ENCODE peak calls at places on chromosome 13, in eight cellular contexts. H is activated CD4-positive, alpha-beta T cell treated with anti-CD3 and anti-CD28 coated beads for 24 hours; T is activated naive CD8-positive, alpha-beta T cell treated with anti-CD3 and anti-CD28 coated beads for 36 hours; Q is stimulated activated CD4-positive, alpha-beta T cell treated with anti-CD3 and anti-CD28 coated beads, TNF-alpha, amount 100 ng/mL, for 1 hour; J is CD4-positive, alpha-beta memory T cell; O is epithelial cell of esophagus; G is WTC11; M is body of pancreas. Z is an unnamed sample.

GRCh38 chr13:29073762-29074161 is 253.6 kb downstream of the MTUS2 start:
- DNase-seq in H (no peak), T (no peak), Q (no peak), J (no peak), O (no peak), G (no peak), M (no peak), Z (peak; percentile 42)

GRCh38 chr13:39377699-39378098 is 225.3 kb downstream of the LHFPL6 start:
- DNase-seq in H (no peak), T (no peak), Q (no peak), J (no peak), O (no peak), G (no peak), M (no peak), Z (no peak)

GRCh38 chr13:65940720-65941119 is 1289.4 kb downstream of the PCDH9 start:
- DNase-seq in H (no peak), T (no peak), Q (no peak), J (no peak), O (no peak), G (no peak), M (peak; percentile 11), Z (no peak)

GRCh38 chr13:109211616-109212015 is 574.8 kb downstream of the IRS2 start:
- DNase-seq in H (no peak), T (no peak), Q (no peak), J (no peak), O (peak; percentile 72), G (no peak), M (no peak), Z (no peak)

GRCh38 chr13:101718496-101718895 is 266.0 kb downstream of the ITGBL1 start:
- DNase-seq in H (no peak), T (no peak), Q (no peak), J (no peak), O (no peak), G (no peak), M (no peak), Z (no peak)

GRCh38 chr13:112059457-112060317 is 7.3 kb upstream of the SOX1 start:
- DNase-seq in H (no peak), T (no peak), Q (no peak), J (no peak), O (no peak), G (no peak), M (no peak), Z (no peak)

GRCh38 chr13:103168901-103169508 is 102.8 kb upstream of the SLC10A2 start:
- DNase-seq in H (no peak), T (no peak), Q (no peak), J (no peak), O (no peak), G (no peak), M (no peak), Z (no peak)

GRCh38 chr13:43266953-43267615 is 243.7 kb downstream of the DNAJC15 start:
- DNase-seq in H (no peak), T (no peak), Q (no peak), J (no peak), O (no peak), G (no peak), M (no peak), Z (peak; percentile 3)

GRCh38 chr13:76879876-76880270 is 6.3 kb downstream of the KCTD12 start:
- DNase-seq in H (no peak), T (no peak), Q (no peak), J (no peak), O (no peak), G (no peak), M (no peak), Z (no peak)

GRCh38 chr13:85265296-85265695 is 533.9 kb downstream of the SLITRK6 start:
- DNase-seq in H (no peak), T (no peak), Q (no peak), J (no peak), O (peak; percentile 45), G (no peak), M (no peak), Z (no peak)

GRCh38 chr13:110944121-110944967 is 29.5 kb upstream of the ANKRD10 start:
- DNase-seq in H (no peak), T (no peak), Q (no peak), J (peak; percentile 5), O (peak; percentile 71), G (peak; percentile 33), M (peak; percentile 69), Z (peak; percentile 60)

GRCh38 chr13:26075498-26075897 is 23.7 kb upstream of the SHISA2 start:
- DNase-seq in H (no peak), T (no peak), Q (no peak), J (no peak), O (no peak), G (no peak), M (no peak), Z (peak; percentile 39)

GRCh38 chr13:41700790-41701310 is 243.5 kb downstream of the RGCC start:
- DNase-seq in H (no peak), T (no peak), Q (no peak), J (no peak), O (peak; percentile 10), G (no peak), M (peak; percentile 39), Z (no peak)

GRCh38 chr13:28100149-28101121 is at the start of gene FLT3:
- DNase-seq in H (peak; percentile 35), T (peak; percentile 51), Q (peak; percentile 0), J (peak; percentile 14), O (peak; percentile 46), G (peak; percentile 73), M (peak; percentile 62), Z (peak; percentile 84)

GRCh38 chr13:21735621-21736401 is 64.9 kb downstream of the FGF9 start:
- DNase-seq in H (no peak), T (no peak), Q (no peak), J (no peak), O (no peak), G (no peak), M (peak; percentile 17), Z (peak; percentile 12)

GRCh38 chr13:111319521-111319920 is 921 bp upstream of the TEX29 start:
- DNase-seq in H (no peak), T (no peak), Q (no peak), J (no peak), O (no peak), G (no peak), M (no peak), Z (no peak)

GRCh38 chr13:33610471-33611015 is 207.4 kb upstream of the RFC3 start:
- DNase-seq in H (peak; percentile 41), T (peak; percentile 34), Q (peak; percentile 2), J (peak; percentile 62), O (peak; percentile 21), G (peak; percentile 44), M (peak; percentile 23), Z (peak; percentile 60)

GRCh38 chr13:52022355-52022754 is 2.1 kb upstream of the UTP14C start:
- DNase-seq in H (no peak), T (no peak), Q (no peak), J (no peak), O (no peak), G (no peak), M (no peak), Z (no peak)

GRCh38 chr13:39321578-39321977 is 281.4 kb downstream of the LHFPL6 start:
- DNase-seq in H (no peak), T (no peak), Q (no peak), J (no peak), O (peak; percentile 45), G (no peak), M (no peak), Z (no peak)

GRCh38 chr13:30000373-30000770 is 150.0 kb upstream of the UBL3 start:
- DNase-seq in H (no peak), T (no peak), Q (no peak), J (no peak), O (no peak), G (no peak), M (no peak), Z (no peak)

GRCh38 chr13:53405616-53406015 is 377.0 kb downstream of the OLFM4 start:
- DNase-seq in H (no peak), T (no peak), Q (no peak), J (no peak), O (no peak), G (peak; percentile 68), M (no peak), Z (peak; percentile 75)

GRCh38 chr13:112972258-112972657 is 3.2 kb downstream of the MCF2L start:
- DNase-seq in H (no peak), T (no peak), Q (no peak), J (no peak), O (no peak), G (no peak), M (no peak), Z (no peak)

GRCh38 chr13:98466634-98467236 is 110.2 kb downstream of the STK24 start:
- DNase-seq in H (peak; percentile 47), T (peak; percentile 46), Q (no peak), J (no peak), O (peak; percentile 57), G (peak; percentile 87), M (peak; percentile 54), Z (peak; percentile 84)

GRCh38 chr13:69040898-69041297 is 1066.7 kb upstream of the ATXN8OS start:
- DNase-seq in H (no peak), T (no peak), Q (no peak), J (no peak), O (no peak), G (no peak), M (no peak), Z (no peak)

GRCh38 chr13:50376895-50377575 is 361.8 kb downstream of the KCNRG start:
- DNase-seq in H (no peak), T (no peak), Q (no peak), J (no peak), O (peak; percentile 35), G (peak; percentile 50), M (no peak), Z (peak; percentile 70)

GRCh38 chr13:93690139-93690538 is 463.5 kb downstream of the GPC6 start:
- DNase-seq in H (no peak), T (no peak), Q (no peak), J (peak; percentile 6), O (peak; percentile 40), G (no peak), M (no peak), Z (peak; percentile 80)